ENCODE peak calls at places on chromosomes 7 and 10, in four cellular contexts. One of them, this sample, is unnamed.

GRCh38 chr7:105788356-105788755 is 88.0 kb downstream of the ATXN7L1 start:
- DNase-seq in activated B cell treated with CpG ODN at 0.5 μM for 24 hours: no peak
- DNase-seq in pancreas: no peak
- DNase-seq in lung: no peak
- DNase-seq in this sample: no peak

GRCh38 chr7:2165610-2166594 is 66.8 kb downstream of the MAD1L1 start:
- DNase-seq in activated B cell treated with CpG ODN at 0.5 μM for 24 hours: peak
- DNase-seq in pancreas: no peak
- DNase-seq in lung: no peak
- DNase-seq in this sample: no peak

GRCh38 chr7:101816499-101817030 is 861 bp upstream of the CUX1 start:
- DNase-seq in activated B cell treated with CpG ODN at 0.5 μM for 24 hours: peak
- DNase-seq in pancreas: peak
- DNase-seq in lung: no peak
- DNase-seq in this sample: peak

GRCh38 chr7:139582130-139582650 is 58.7 kb downstream of the CLEC2L start:
- DNase-seq in activated B cell treated with CpG ODN at 0.5 μM for 24 hours: no peak
- DNase-seq in pancreas: no peak
- DNase-seq in lung: no peak
- DNase-seq in this sample: no peak

GRCh38 chr10:102422586-102423129 is 2.0 kb downstream of the FBXL15 start:
- DNase-seq in activated B cell treated with CpG ODN at 0.5 μM for 24 hours: peak
- DNase-seq in pancreas: peak
- DNase-seq in lung: peak
- DNase-seq in this sample: peak

GRCh38 chr10:91340613-91341362 is 69.4 kb upstream of the HECTD2 start:
- DNase-seq in activated B cell treated with CpG ODN at 0.5 μM for 24 hours: no peak
- DNase-seq in pancreas: no peak
- DNase-seq in lung: no peak
- DNase-seq in this sample: no peak

GRCh38 chr10:34491666-34492065 is 323.4 kb downstream of the PARD3 start:
- DNase-seq in activated B cell treated with CpG ODN at 0.5 μM for 24 hours: no peak
- DNase-seq in pancreas: no peak
- DNase-seq in lung: no peak
- DNase-seq in this sample: no peak

GRCh38 chr10:85863301-85864172 is 503.1 kb downstream of the GRID1 start:
- DNase-seq in activated B cell treated with CpG ODN at 0.5 μM for 24 hours: no peak
- DNase-seq in pancreas: no peak
- DNase-seq in lung: no peak
- DNase-seq in this sample: no peak

GRCh38 chr10:30047924-30048531 is 11.4 kb downstream of the JCAD start:
- DNase-seq in activated B cell treated with CpG ODN at 0.5 μM for 24 hours: no peak
- DNase-seq in pancreas: no peak
- DNase-seq in lung: no peak
- DNase-seq in this sample: no peak

GRCh38 chr10:72015868-72016267 is 51.7 kb downstream of the CHST3 start:
- DNase-seq in activated B cell treated with CpG ODN at 0.5 μM for 24 hours: no peak
- DNase-seq in pancreas: no peak
- DNase-seq in lung: no peak
- DNase-seq in this sample: no peak

GRCh38 chr7:94478648-94479214 is 30.9 kb upstream of the CASD1 start:
- DNase-seq in activated B cell treated with CpG ODN at 0.5 μM for 24 hours: no peak
- DNase-seq in pancreas: no peak
- DNase-seq in lung: no peak
- DNase-seq in this sample: no peak

GRCh38 chr10:127123626-127124025 is 72.8 kb downstream of the INSYN2A start:
- DNase-seq in activated B cell treated with CpG ODN at 0.5 μM for 24 hours: no peak
- DNase-seq in pancreas: no peak
- DNase-seq in lung: no peak
- DNase-seq in this sample: no peak

GRCh38 chr10:97648557-97649404 is 8.3 kb downstream of the PI4K2A start:
- DNase-seq in activated B cell treated with CpG ODN at 0.5 μM for 24 hours: no peak
- DNase-seq in pancreas: no peak
- DNase-seq in lung: no peak
- DNase-seq in this sample: no peak

GRCh38 chr10:103021897-103022286 is 103.8 kb downstream of the CNNM2 start:
- DNase-seq in activated B cell treated with CpG ODN at 0.5 μM for 24 hours: no peak
- DNase-seq in pancreas: no peak
- DNase-seq in lung: no peak
- DNase-seq in this sample: no peak

GRCh38 chr10:113958631-113959382 is 84.9 kb upstream of the ADRB1 start:
- DNase-seq in activated B cell treated with CpG ODN at 0.5 μM for 24 hours: no peak
- DNase-seq in pancreas: no peak
- DNase-seq in lung: peak
- DNase-seq in this sample: no peak

GRCh38 chr10:23345861-23346260 is 1.3 kb upstream of the C10orf67 start:
- DNase-seq in activated B cell treated with CpG ODN at 0.5 μM for 24 hours: no peak
- DNase-seq in pancreas: no peak
- DNase-seq in lung: no peak
- DNase-seq in this sample: no peak

GRCh38 chr7:76303829-76304505 is 1.5 kb downstream of the HSPB1 start:
- DNase-seq in activated B cell treated with CpG ODN at 0.5 μM for 24 hours: no peak
- DNase-seq in pancreas: no peak
- DNase-seq in lung: no peak
- DNase-seq in this sample: no peak

GRCh38 chr10:106043833-106044232 is 1120.7 kb downstream of the SORCS1 start:
- DNase-seq in activated B cell treated with CpG ODN at 0.5 μM for 24 hours: no peak
- DNase-seq in pancreas: no peak
- DNase-seq in lung: no peak
- DNase-seq in this sample: no peak

GRCh38 chr10:55509168-55509567 is 708.1 kb upstream of the PCDH15 start:
- DNase-seq in activated B cell treated with CpG ODN at 0.5 μM for 24 hours: no peak
- DNase-seq in pancreas: no peak
- DNase-seq in lung: no peak
- DNase-seq in this sample: no peak

GRCh38 chr7:155705656-155706360 is 61.3 kb downstream of the RBM33 start:
- DNase-seq in activated B cell treated with CpG ODN at 0.5 μM for 24 hours: no peak
- DNase-seq in pancreas: no peak
- DNase-seq in lung: no peak
- DNase-seq in this sample: no peak

GRCh38 chr7:55538538-55538937 is 33.8 kb downstream of the VOPP1 start:
- DNase-seq in activated B cell treated with CpG ODN at 0.5 μM for 24 hours: no peak
- DNase-seq in pancreas: no peak
- DNase-seq in lung: no peak
- DNase-seq in this sample: no peak

GRCh38 chr7:122949186-122949585 is 46.3 kb downstream of the TAS2R16 start:
- DNase-seq in activated B cell treated with CpG ODN at 0.5 μM for 24 hours: no peak
- DNase-seq in pancreas: no peak
- DNase-seq in lung: no peak
- DNase-seq in this sample: no peak

GRCh38 chr7:97865104-97865503 is 7.1 kb downstream of the ASNS start:
- DNase-seq in activated B cell treated with CpG ODN at 0.5 μM for 24 hours: no peak
- DNase-seq in pancreas: no peak
- DNase-seq in lung: no peak
- DNase-seq in this sample: no peak

GRCh38 chr7:108453320-108453719 is 2.9 kb downstream of the NRCAM start:
- DNase-seq in activated B cell treated with CpG ODN at 0.5 μM for 24 hours: no peak
- DNase-seq in pancreas: no peak
- DNase-seq in lung: no peak
- DNase-seq in this sample: no peak

GRCh38 chr7:37945336-37945735 is 24.9 kb downstream of the EPDR1 start:
- DNase-seq in activated B cell treated with CpG ODN at 0.5 μM for 24 hours: no peak
- DNase-seq in pancreas: no peak
- DNase-seq in lung: no peak
- DNase-seq in this sample: no peak

GRCh38 chr10:86599041-86599440 is 55.3 kb upstream of the OPN4 start:
- DNase-seq in activated B cell treated with CpG ODN at 0.5 μM for 24 hours: no peak
- DNase-seq in pancreas: no peak
- DNase-seq in lung: no peak
- DNase-seq in this sample: no peak

GRCh38 chr10:132946311-132946710 is 3.9 kb upstream of the CFAP46 start:
- DNase-seq in activated B cell treated with CpG ODN at 0.5 μM for 24 hours: no peak
- DNase-seq in pancreas: no peak
- DNase-seq in lung: no peak
- DNase-seq in this sample: no peak

DNA sequence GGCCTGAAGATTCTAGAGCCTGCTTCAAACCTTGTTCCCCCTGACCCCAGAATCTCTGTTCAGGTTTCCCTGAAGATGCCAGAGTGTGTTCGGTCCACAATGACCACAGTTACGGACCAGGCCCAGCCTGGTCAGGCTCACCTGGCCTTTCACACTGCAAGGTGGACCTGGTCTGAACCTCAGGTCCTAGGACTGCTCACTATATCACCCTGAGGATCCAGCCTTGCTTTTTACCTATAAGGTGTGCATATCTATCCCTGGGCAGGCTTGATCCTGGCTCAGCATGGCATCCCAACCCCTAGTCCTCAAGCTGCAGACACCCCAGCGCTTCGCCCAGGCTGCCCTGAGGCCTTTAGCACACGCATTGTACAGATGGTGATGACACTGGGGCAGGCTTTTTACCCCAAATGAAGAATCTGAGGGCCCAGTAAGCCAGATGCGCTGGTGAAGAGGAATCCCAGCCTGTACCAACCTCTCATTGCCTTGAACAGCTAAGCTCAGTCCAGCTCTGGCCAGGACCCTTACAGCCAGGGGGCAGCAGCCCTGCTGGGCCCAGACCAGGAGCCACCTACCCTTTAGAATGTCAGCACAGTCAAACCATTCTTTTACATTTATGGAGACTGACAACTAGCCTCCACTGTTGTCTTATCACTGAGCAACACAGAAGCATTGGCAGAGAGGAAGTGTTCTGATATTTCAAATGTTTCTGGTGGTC is 28.0 kb downstream of the MAT1A start:
- DNase-seq in activated B cell treated with CpG ODN at 0.5 μM for 24 hours: no peak
- DNase-seq in pancreas: no peak
- DNase-seq in lung: no peak
- DNase-seq in this sample: no peak
- TF ChIP-seq CTCF in activated B cell treated with CpG ODN at 0.5 μM for 24 hours: no peak
- TF ChIP-seq CTCF in pancreas: no peak
- TF ChIP-seq CTCF in lung: no peak
- TF ChIP-seq CTCF in this sample: no peak

GRCh38 chr7:138170959-138171703 is 94.9 kb downstream of the AKR1D1 start:
- DNase-seq in activated B cell treated with CpG ODN at 0.5 μM for 24 hours: no peak
- DNase-seq in pancreas: no peak
- DNase-seq in lung: no peak
- DNase-seq in this sample: no peak

GRCh38 chr7:138167869-138168296 is 91.6 kb downstream of the AKR1D1 start:
- DNase-seq in activated B cell treated with CpG ODN at 0.5 μM for 24 hours: no peak
- DNase-seq in pancreas: no peak
- DNase-seq in lung: no peak
- DNase-seq in this sample: no peak

GRCh38 chr7:138167222-138167621 is 91.0 kb downstream of the AKR1D1 start:
- DNase-seq in activated B cell treated with CpG ODN at 0.5 μM for 24 hours: no peak
- DNase-seq in pancreas: no peak
- DNase-seq in lung: no peak
- DNase-seq in this sample: peak

GRCh38 chr7:138170298-138170697 is 94.0 kb downstream of the AKR1D1 start:
- DNase-seq in activated B cell treated with CpG ODN at 0.5 μM for 24 hours: no peak
- DNase-seq in pancreas: no peak
- DNase-seq in lung: no peak
- DNase-seq in this sample: no peak

DNA sequence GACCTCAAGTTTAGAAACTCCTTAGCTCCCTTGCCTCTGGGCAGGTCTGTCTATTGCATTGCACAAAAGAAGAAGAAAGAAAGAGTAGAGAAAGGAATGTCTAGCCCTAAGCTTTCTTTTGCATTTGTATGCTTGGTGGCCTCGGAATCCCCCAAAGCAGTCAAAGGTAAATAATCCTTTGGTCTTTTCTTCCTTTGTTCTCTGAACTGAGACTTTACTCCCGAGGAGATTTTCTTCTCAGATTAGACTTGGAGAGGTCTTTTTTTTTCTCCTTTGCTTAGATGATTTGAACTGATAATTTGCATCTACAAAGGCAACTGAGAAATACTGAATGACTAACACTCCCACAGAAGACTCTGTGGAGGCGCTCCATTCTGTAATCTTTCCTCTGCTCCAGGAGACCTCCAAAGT is 93.2 kb downstream of the AKR1D1 start:
- DNase-seq in activated B cell treated with CpG ODN at 0.5 μM for 24 hours: no peak
- DNase-seq in pancreas: no peak
- DNase-seq in lung: no peak
- DNase-seq in this sample: no peak
- TF ChIP-seq CTCF in activated B cell treated with CpG ODN at 0.5 μM for 24 hours: no peak
- TF ChIP-seq CTCF in pancreas: no peak
- TF ChIP-seq CTCF in lung: no peak
- TF ChIP-seq CTCF in this sample: no peak

DNA sequence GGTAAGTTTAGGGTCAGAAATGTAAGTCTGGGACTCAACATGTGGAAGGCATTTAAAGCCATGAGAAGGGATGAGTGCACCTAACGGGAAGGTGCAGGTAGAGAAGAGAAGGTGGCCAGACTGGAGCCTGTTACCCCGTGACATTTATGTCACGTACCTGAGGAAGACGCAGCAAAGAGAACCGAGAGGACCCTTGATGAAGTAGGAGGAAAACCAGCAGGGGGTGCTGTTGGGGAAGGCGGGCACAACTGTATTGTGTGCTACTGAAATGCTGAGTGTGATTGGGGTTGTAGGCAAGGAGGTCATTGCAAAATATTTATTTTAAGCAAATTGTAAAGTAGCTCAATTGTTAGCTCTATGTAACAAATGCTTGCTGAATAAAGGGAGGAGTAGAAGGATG is 338.2 kb upstream of the PRKCQ start:
- DNase-seq in activated B cell treated with CpG ODN at 0.5 μM for 24 hours: peak
- DNase-seq in pancreas: peak
- DNase-seq in lung: peak
- DNase-seq in this sample: peak
- TF ChIP-seq CTCF in activated B cell treated with CpG ODN at 0.5 μM for 24 hours: no peak
- TF ChIP-seq CTCF in pancreas: no peak
- TF ChIP-seq CTCF in lung: peak
- TF ChIP-seq CTCF in this sample: peak

GRCh38 chr7:43044521-43044920 is 67.9 kb upstream of the HECW1 start:
- DNase-seq in activated B cell treated with CpG ODN at 0.5 μM for 24 hours: no peak
- DNase-seq in pancreas: no peak
- DNase-seq in lung: no peak
- DNase-seq in this sample: no peak

GRCh38 chr7:43039346-43039745 is 73.1 kb upstream of the HECW1 start:
- DNase-seq in activated B cell treated with CpG ODN at 0.5 μM for 24 hours: no peak
- DNase-seq in pancreas: no peak
- DNase-seq in lung: no peak
- DNase-seq in this sample: no peak

GRCh38 chr7:43041105-43041504 is 71.3 kb upstream of the HECW1 start:
- DNase-seq in activated B cell treated with CpG ODN at 0.5 μM for 24 hours: no peak
- DNase-seq in pancreas: no peak
- DNase-seq in lung: no peak
- DNase-seq in this sample: no peak

GRCh38 chr7:43040461-43040860 is 72.0 kb upstream of the HECW1 start:
- DNase-seq in activated B cell treated with CpG ODN at 0.5 μM for 24 hours: no peak
- DNase-seq in pancreas: no peak
- DNase-seq in lung: no peak
- DNase-seq in this sample: no peak

GRCh38 chr7:43041724-43042123 is 70.7 kb upstream of the HECW1 start:
- DNase-seq in activated B cell treated with CpG ODN at 0.5 μM for 24 hours: no peak
- DNase-seq in pancreas: no peak
- DNase-seq in lung: no peak
- DNase-seq in this sample: no peak
- TF ChIP-seq CTCF in activated B cell treated with CpG ODN at 0.5 μM for 24 hours: no peak
- TF ChIP-seq CTCF in pancreas: no peak
- TF ChIP-seq CTCF in lung: no peak
- TF ChIP-seq CTCF in this sample: no peak

This sample was measured in endothelial cell.